ENCODE peak calls at places on chromosome 9, in five cellular contexts. N is GM23248, L is astrocyte of the cerebellum, D is mammary epithelial cell, J is cardiac fibroblast. M is an unnamed sample.
A peak's percentile ranks its signal among the peaks of the same experiment; 100 is the strongest.

GRCh38 chr9:5798581-5798980 is 34.3 kb downstream of the ERMP1 start:
- DNase-seq in N (no peak), L (no peak), D (no peak), J (no peak), M (no peak)

GRCh38 chr9:72858089-72858912 is 94.6 kb downstream of the ALDH1A1 start:
- DNase-seq in L (no peak), J (peak; percentile 35), D (no peak), N (peak; percentile 54), M (peak; percentile 66)

GRCh38 chr9:33476503-33476902 is 2.8 kb upstream of the NOL6 start:
- DNase-seq in J (no peak), L (no peak), D (no peak), N (no peak), M (no peak)

GRCh38 chr9:118331622-118332045 is 627.4 kb downstream of the TLR4 start:
- DNase-seq in J (peak; percentile 0), N (peak; percentile 69), L (peak; percentile 9), D (peak; percentile 89), M (peak; percentile 85)

GRCh38 chr9:6692891-6693361 is 47.4 kb upstream of the GLDC start:
- DNase-seq in N (no peak), J (no peak), D (no peak), L (no peak), M (no peak)

GRCh38 chr9:69122391-69123141 is 51.5 kb upstream of the TJP2 start:
- DNase-seq in L (peak; percentile 71), D (peak; percentile 44), J (peak; percentile 89), N (peak; percentile 68), M (peak; percentile 55)

GRCh38 chr9:110351009-110351467 is 13.4 kb upstream of the TXNDC8 start:
- DNase-seq in J (peak; percentile 67), N (peak; percentile 91), D (peak; percentile 83), L (peak; percentile 58), M (peak; percentile 85)

GRCh38 chr9:114388764-114389375 is 1.1 kb upstream of the AKNA start:
- DNase-seq in N (no peak), D (no peak), J (no peak), L (no peak), M (no peak)

GRCh38 chr9:127123239-127123935 is 952 bp upstream of the ANGPTL2 start:
- DNase-seq in N (no peak), D (no peak), J (no peak), L (no peak), M (no peak)